ENCODE peak calls at places on chromosomes 11 and 22, in eight cellular contexts. V is GM12865, E is tibial artery, T is AG09309, I is colonic mucosa, Q is endothelial cell, P is GM20000, G is PC-3. C is an unnamed sample.

GRCh38 chr22:41983516-41983915 is 14.3 kb downstream of the SEPTIN3 start:
- DNase-seq in V (no peak), E (no peak), T (peak), I (no peak), Q (no peak), P (no peak), G (no peak), C (no peak)

GRCh38 chr22:44660051-44660830 is 41.8 kb upstream of the PRR5 start:
- DNase-seq in V (no peak), E (no peak), T (no peak), I (no peak), Q (no peak), P (no peak), G (no peak), C (no peak)

GRCh38 chr22:43992331-43992821 is 31.7 kb upstream of the PARVB start:
- DNase-seq in V (no peak), E (no peak), T (peak), I (no peak), Q (no peak), P (no peak), G (peak), C (no peak)

GRCh38 chr11:111417766-111418435 is 38.8 kb upstream of the POU2AF1 start:
- DNase-seq in V (peak), E (peak), T (no peak), I (peak), Q (no peak), P (peak), G (no peak), C (no peak)

GRCh38 chr11:44623321-44623715 is 57.9 kb downstream of the CD82 start:
- DNase-seq in V (no peak), E (no peak), T (no peak), I (peak), Q (no peak), P (no peak), G (no peak), C (peak)

GRCh38 chr11:86396403-86396802 is 21.7 kb downstream of the CCDC81 start:
- DNase-seq in V (no peak), E (no peak), T (peak), I (no peak), Q (no peak), P (no peak), G (peak), C (no peak)

GRCh38 chr11:134365011-134365925 is 33.5 kb downstream of the GLB1L2 start:
- DNase-seq in V (no peak), E (no peak), T (no peak), I (no peak), Q (no peak), P (no peak), G (no peak), C (no peak)

GRCh38 chr22:35892192-35892591 is 136.4 kb downstream of the RBFOX2 start:
- DNase-seq in V (no peak), E (no peak), T (peak), I (no peak), Q (no peak), P (no peak), G (peak), C (no peak)

GRCh38 chr11:11027271-11027670 is 169.4 kb upstream of the ZBED5 start:
- DNase-seq in V (no peak), E (no peak), T (peak), I (no peak), Q (no peak), P (no peak), G (peak), C (no peak)

GRCh38 chr11:115912484-115912945 is 408.3 kb upstream of the CADM1 start:
- DNase-seq in V (peak), E (no peak), T (no peak), I (no peak), Q (peak), P (peak), G (no peak), C (no peak)

GRCh38 chr11:64376071-64376470 is 17.1 kb downstream of the RPS6KA4 start:
- DNase-seq in V (no peak), E (no peak), T (no peak), I (no peak), Q (no peak), P (no peak), G (no peak), C (no peak)

GRCh38 chr11:64371201-64371600 is 12.2 kb downstream of the RPS6KA4 start:
- DNase-seq in V (no peak), E (no peak), T (no peak), I (no peak), Q (no peak), P (peak), G (no peak), C (no peak)

GRCh38 chr11:64372802-64373597 is 14.0 kb downstream of the RPS6KA4 start:
- DNase-seq in V (no peak), E (no peak), T (no peak), I (no peak), Q (no peak), P (no peak), G (peak), C (no peak)

GRCh38 chr11:64372021-64372420 is 13.1 kb downstream of the RPS6KA4 start:
- DNase-seq in V (no peak), E (no peak), T (no peak), I (no peak), Q (no peak), P (no peak), G (no peak), C (no peak)

GRCh38 chr11:64373598-64373974 is 14.6 kb downstream of the RPS6KA4 start:
- DNase-seq in V (no peak), E (no peak), T (no peak), I (no peak), Q (no peak), P (peak), G (no peak), C (no peak)
- TF ChIP-seq CTCF in V (no peak), E (no peak), T (no peak), I (no peak), Q (no peak), P (no peak), G (no peak), C (no peak)

GRCh38 chr11:78633516-78634310 is 59.0 kb upstream of the NARS2 start:
- DNase-seq in V (no peak), E (no peak), T (no peak), I (no peak), Q (no peak), P (no peak), G (no peak), C (no peak)

GRCh38 chr11:78635814-78636506 is 61.3 kb upstream of the NARS2 start:
- DNase-seq in V (no peak), E (no peak), T (no peak), I (no peak), Q (no peak), P (peak), G (no peak), C (no peak)

GRCh38 chr11:78630155-78630554 is 55.5 kb upstream of the NARS2 start:
- DNase-seq in V (no peak), E (no peak), T (no peak), I (no peak), Q (no peak), P (no peak), G (no peak), C (no peak)

GRCh38 chr11:78630561-78631303 is 56.1 kb upstream of the NARS2 start:
- DNase-seq in V (no peak), E (no peak), T (no peak), I (no peak), Q (no peak), P (no peak), G (peak), C (no peak)
- TF ChIP-seq CTCF in V (no peak), E (no peak), T (no peak), I (no peak), Q (no peak), P (no peak), G (peak), C (no peak)

GRCh38 chr11:91261513-91261912 is 963.1 kb upstream of the FAT3 start:
- DNase-seq in V (no peak), E (no peak), T (no peak), I (no peak), Q (no peak), P (no peak), G (peak), C (no peak)
- TF ChIP-seq CTCF in V (peak), E (no peak), T (no peak), I (no peak), Q (peak), P (peak), G (peak), C (no peak)

GRCh38 chr11:79441159-79441875 is 487 bp upstream of the TENM4 start:
- DNase-seq in V (no peak), E (no peak), T (no peak), I (no peak), Q (no peak), P (no peak), G (no peak), C (no peak)
- TF ChIP-seq CTCF in V (no peak), E (no peak), T (no peak), I (no peak), Q (no peak), P (no peak), G (no peak), C (no peak)

DNA sequence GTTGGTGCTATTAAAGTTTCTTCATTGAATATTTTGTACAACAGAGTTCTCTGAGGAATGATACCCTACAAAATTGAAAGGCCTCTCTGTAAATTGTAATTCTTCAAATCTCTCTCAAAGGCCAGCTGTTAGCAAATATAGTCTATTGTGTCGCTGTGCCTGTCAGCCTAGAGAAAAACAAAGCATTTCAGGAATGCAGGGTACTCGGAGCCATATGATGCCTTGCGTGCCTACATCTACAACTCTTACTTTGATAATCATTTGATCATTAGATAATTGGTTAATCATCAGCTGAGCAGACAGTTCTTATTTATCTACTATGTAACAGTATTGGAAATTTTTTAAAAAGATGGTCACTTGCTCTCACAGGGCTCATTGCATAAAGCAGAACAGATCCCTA is 67.3 kb downstream of the RNF169 start:
- DNase-seq in V (no peak), E (no peak), T (no peak), I (no peak), Q (no peak), P (no peak), G (no peak), C (no peak)
- TF ChIP-seq CTCF in V (no peak), E (no peak), T (no peak), I (no peak), Q (no peak), P (no peak), G (no peak), C (no peak)